ENCODE peak calls at places on chromosomes 4 and X, in nine cellular contexts. U is kidney epithelial cell; B is upper lobe of left lung; W is naive thymus-derived CD4-positive, alpha-beta T cell; I is small intestine; S is CD4-positive, alpha-beta memory T cell; G is cardiac muscle cell; H is BJ; P is H1. V is an unnamed sample. For H3K36me3, the result is how much of the 10 kb centered on the place peaks cover.

GRCh38 chr4:164526916-164527315 is 227.0 kb upstream of the SMIM31 start:
- DNase-seq in S (no peak), H (no peak), B (no peak), W (no peak), G (no peak), P (no peak), U (no peak), I (no peak), V (no peak)

GRCh38 chr4:147312376-147313046 is 168.4 kb upstream of the EDNRA start:
- DNase-seq in G (peak), H (no peak), P (no peak), S (no peak), W (no peak), I (no peak), B (no peak), U (no peak), V (no peak)

GRCh38 chr4:113094802-113095201 is 45.3 kb downstream of the ANK2 start:
- DNase-seq in H (no peak), B (no peak), G (peak), P (no peak), U (no peak), I (no peak), S (no peak), W (no peak), V (no peak)

GRCh38 chrX:22134681-22135080 is 102.6 kb downstream of the PHEX start:
- DNase-seq in H (no peak), B (no peak), I (no peak), G (peak), P (no peak), S (no peak), W (no peak), U (peak), V (no peak)

GRCh38 chrX:108419401-108419800 is 18.8 kb downstream of the COL4A6 start:
- DNase-seq in G (no peak), P (no peak), W (no peak), I (no peak), H (no peak), U (no peak), S (no peak), B (no peak), V (no peak)

GRCh38 chrX:129600981-129601424 is 53.8 kb downstream of the APLN start:
- DNase-seq in P (no peak), S (peak), I (peak), U (no peak), B (peak), G (peak), H (no peak), W (no peak), V (no peak)

GRCh38 chrX:40076750-40077149 is 21.0 kb downstream of the BCOR start:
- DNase-seq in H (no peak), W (no peak), S (no peak), G (peak), B (no peak), I (no peak), P (no peak), U (no peak), V (no peak)

GRCh38 chr4:26298198-26298950 is 22.4 kb upstream of the RBPJ start:
- DNase-seq in H (peak), G (peak), P (no peak), I (no peak), S (no peak), U (no peak), B (no peak), W (no peak), V (no peak)

GRCh38 chr4:1900624-1901023 is 29.4 kb downstream of the NSD2 start:
- DNase-seq in G (no peak), H (no peak), U (no peak), S (no peak), I (no peak), P (no peak), W (no peak), B (no peak), V (no peak)

GRCh38 chrX:140709421-140709846 is at the start of gene LINC00632:
- DNase-seq in U (no peak), B (no peak), I (no peak), P (no peak), W (no peak), S (no peak), G (no peak), H (no peak), V (no peak)

GRCh38 chr4:183438458-183439113 is 5.8 kb upstream of the CDKN2AIP start:
- DNase-seq in I (peak), G (peak), H (peak), S (no peak), U (peak), W (no peak), B (no peak), P (no peak), V (no peak)

GRCh38 chr4:104494822-104495559 is at the start of gene CXXC4:
- DNase-seq in W (no peak), I (peak), P (peak), G (peak), B (peak), U (no peak), H (no peak), S (peak), V (no peak)

GRCh38 chr4:153205757-153206156 is 1.5 kb downstream of the TRIM2 start:
- DNase-seq in U (no peak), B (no peak), W (peak), I (peak), S (no peak), P (no peak), H (no peak), G (peak), V (no peak)

GRCh38 chr4:169765845-169766244 is 8.1 kb upstream of the HPF1 start:
- DNase-seq in U (no peak), H (no peak), G (no peak), I (no peak), P (no peak), B (no peak), W (no peak), S (no peak), V (no peak)

GRCh38 chr4:7392438-7393374 is 42.0 kb downstream of the PSAPL1 start:
- DNase-seq in B (peak), S (no peak), W (peak), I (no peak), U (no peak), P (no peak), H (no peak), G (peak), V (no peak)

GRCh38 chr4:99811850-99812249 is 4.8 kb upstream of the DAPP1 start:
- DNase-seq in P (no peak), U (no peak), G (peak), H (no peak), B (no peak), S (peak), I (peak), W (no peak), V (peak)

GRCh38 chr4:139969635-139970266 is 184.2 kb downstream of the MAML3 start:
- DNase-seq in B (no peak), S (no peak), P (no peak), W (no peak), H (no peak), U (no peak), I (no peak), G (no peak), V (no peak)

GRCh38 chr4:51870441-51871188 is 27.7 kb downstream of the DCUN1D4 start:
- DNase-seq in H (no peak), I (no peak), B (no peak), U (no peak), P (no peak), G (no peak), S (no peak), W (no peak), V (no peak)

GRCh38 chr4:21083413-21083812 is 383.2 kb downstream of the PACRGL start:
- DNase-seq in U (no peak), I (no peak), H (no peak), P (no peak), B (no peak), W (no peak), S (no peak), G (no peak), V (no peak)

GRCh38 chr4:6333301-6334202 is 63.9 kb downstream of the WFS1 start:
- DNase-seq in P (no peak), I (no peak), W (no peak), G (no peak), S (no peak), B (no peak), H (no peak), U (no peak), V (no peak)

GRCh38 chrX:107871136-107871535 is 45.5 kb downstream of the MID2 start:
- DNase-seq in P (no peak), G (no peak), S (no peak), W (no peak), H (no peak), U (no peak), B (no peak), I (no peak), V (no peak)

GRCh38 chrX:43618376-43619205 is 37.5 kb upstream of the MAOA start:
- DNase-seq in H (no peak), B (no peak), P (peak), W (no peak), G (no peak), S (no peak), U (no peak), I (peak), V (peak)

GRCh38 chr4:159937595-159937994 is 834.7 kb downstream of the RAPGEF2 start:
- DNase-seq in W (no peak), S (no peak), G (no peak), B (no peak), H (no peak), P (no peak), I (no peak), U (no peak), V (no peak)
- H3K36me3 ChIP-seq in W (under half), S (under half), G (under half), B (under half), H (under half), P (under half), I (under half), U (under half), V (under half)

GRCh38 chrX:154463611-154464220 is 5.6 kb downstream of the PLXNA3 start:
- DNase-seq in P (no peak), G (no peak), H (no peak), W (no peak), B (peak), I (no peak), S (no peak), U (no peak), V (no peak)

GRCh38 chrX:154464806-154465365 is 6.8 kb downstream of the PLXNA3 start:
- DNase-seq in B (no peak), W (no peak), S (no peak), G (no peak), H (no peak), P (no peak), U (no peak), I (no peak), V (no peak)

GRCh38 chrX:154466907-154467306 is 8.8 kb downstream of the PLXNA3 start:
- DNase-seq in G (no peak), U (no peak), I (no peak), P (no peak), W (no peak), H (no peak), B (peak), S (no peak), V (no peak)

GRCh38 chrX:154466036-154466435 is 8.0 kb downstream of the PLXNA3 start:
- DNase-seq in G (no peak), U (no peak), H (no peak), P (no peak), I (no peak), S (no peak), B (peak), W (no peak), V (no peak)

GRCh38 chrX:154465601-154466000 is 7.5 kb downstream of the PLXNA3 start:
- DNase-seq in W (no peak), U (no peak), P (no peak), G (no peak), S (no peak), B (no peak), H (no peak), I (no peak), V (no peak)
- H3K36me3 ChIP-seq in W (half or more), U (under half), P (under half), G (under half), S (under half), B (under half), H (under half), I (under half), V (under half)

DNA sequence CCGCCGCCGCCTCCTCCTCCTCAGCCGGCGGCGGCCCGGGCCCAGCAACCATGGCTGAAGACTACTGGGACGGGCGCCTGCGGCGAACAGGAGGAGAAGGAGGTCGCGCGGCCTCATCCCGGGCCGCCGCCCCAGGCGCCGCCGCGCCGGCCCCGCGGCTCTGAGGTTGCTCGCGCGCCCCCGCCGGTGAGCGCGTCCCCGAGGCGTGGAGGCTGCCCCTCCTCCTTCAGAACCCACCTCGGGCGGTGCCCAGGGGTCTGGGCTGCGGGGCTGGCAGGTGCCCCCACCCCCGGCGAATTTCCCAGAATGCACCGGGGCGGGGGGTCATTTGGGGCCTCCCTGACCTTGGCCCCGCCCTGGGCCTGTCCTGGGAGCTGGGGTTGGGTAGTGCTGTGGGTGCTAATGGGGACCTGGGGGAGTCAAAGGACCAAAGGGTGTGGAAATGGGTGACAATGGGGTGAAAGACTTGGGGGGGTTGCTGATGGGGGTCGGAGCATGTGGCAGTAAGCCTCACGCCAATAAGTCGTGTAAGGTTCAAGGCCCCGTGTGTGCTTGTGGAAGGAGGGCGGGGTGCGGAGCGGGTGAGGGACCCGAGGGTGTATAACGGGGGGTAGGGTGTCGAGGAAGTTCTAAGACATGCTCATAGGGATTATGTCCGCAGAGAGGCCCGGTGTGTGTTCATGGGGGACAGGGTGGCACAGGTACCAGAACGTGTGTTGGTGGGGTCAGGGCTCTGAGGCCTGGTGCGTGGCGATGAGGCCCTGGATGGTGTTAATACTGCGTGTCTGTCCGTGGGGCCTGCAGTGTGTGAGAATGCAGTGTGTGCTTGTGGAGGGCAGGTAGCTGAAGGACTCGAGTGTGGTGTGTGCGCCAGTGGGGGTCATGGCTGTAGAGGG is 687 bp downstream of the CDK16 start:
- DNase-seq in P (no peak), S (no peak), B (peak), I (peak), H (no peak), W (peak), U (no peak), G (peak), V (no peak)
- H3K36me3 ChIP-seq in P (under half), S (under half), B (under half), I (under half), H (under half), W (under half), U (under half), G (under half), V (under half)

DNA sequence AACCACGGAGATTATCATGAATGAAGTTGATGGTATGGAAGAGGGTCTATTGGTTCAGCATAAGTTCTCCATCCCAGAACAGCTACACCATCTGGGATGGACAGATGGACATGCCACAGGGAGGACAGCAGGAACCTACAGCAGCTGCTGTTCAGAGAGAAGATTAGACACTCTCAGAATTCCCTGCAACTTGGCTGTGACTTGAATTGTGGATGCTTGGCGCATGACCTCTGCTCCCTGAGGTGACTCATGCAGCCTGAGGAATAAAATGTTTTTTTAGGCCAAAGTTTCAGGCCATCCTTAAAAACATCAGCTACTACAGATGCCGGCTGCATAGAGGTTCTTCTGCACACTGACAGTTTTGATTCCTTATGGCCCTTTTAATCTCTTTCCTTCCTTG is 97.3 kb downstream of the RS1 start:
- DNase-seq in B (no peak), H (peak), U (peak), W (no peak), I (peak), S (no peak), G (peak), P (no peak), V (no peak)
- H3K36me3 ChIP-seq in B (under half), H (under half), U (under half), W (under half), I (under half), S (under half), G (under half), P (under half), V (under half)

GRCh38 chr4:55089922-55090321 is 35.5 kb downstream of the KDR start:
- DNase-seq in I (no peak), U (no peak), W (no peak), B (no peak), H (no peak), G (no peak), S (no peak), P (no peak), V (no peak)

GRCh38 chr4:55096045-55096444 is 29.4 kb downstream of the KDR start:
- DNase-seq in B (no peak), I (no peak), U (no peak), W (no peak), G (no peak), S (no peak), P (no peak), H (no peak), V (no peak)

GRCh38 chr4:55087016-55087929 is 38.1 kb downstream of the KDR start:
- DNase-seq in B (no peak), W (no peak), U (no peak), P (no peak), H (no peak), I (no peak), G (no peak), S (no peak), V (no peak)

GRCh38 chr4:55087930-55088293 is 37.5 kb downstream of the KDR start:
- DNase-seq in W (no peak), I (no peak), G (no peak), P (no peak), U (no peak), S (no peak), B (no peak), H (no peak), V (no peak)

DNA sequence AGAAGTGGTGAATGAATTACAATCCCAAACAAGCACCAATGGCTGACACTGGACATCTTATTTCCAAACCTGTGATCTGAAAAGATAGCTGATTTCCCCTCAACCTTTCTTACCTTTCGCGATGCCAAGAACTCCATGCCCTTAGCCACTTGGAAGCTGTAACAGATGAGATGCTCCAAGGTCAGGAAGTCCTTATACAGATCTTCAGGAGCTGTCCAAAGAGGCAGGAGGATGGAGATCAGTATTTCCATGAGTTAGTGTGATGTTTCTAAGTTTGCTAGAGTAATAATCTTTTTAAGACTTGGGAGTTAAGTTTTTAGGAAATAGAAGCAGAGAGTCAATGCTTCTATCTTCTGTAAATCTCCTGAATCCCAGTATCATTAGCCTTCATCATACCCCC is 32.9 kb downstream of the KDR start:
- DNase-seq in W (no peak), I (no peak), P (no peak), U (no peak), S (no peak), G (no peak), H (no peak), B (no peak), V (no peak)
- H3K36me3 ChIP-seq in W (under half), I (under half), P (under half), U (under half), S (under half), G (half or more), H (under half), B (under half), V (under half)

DNA sequence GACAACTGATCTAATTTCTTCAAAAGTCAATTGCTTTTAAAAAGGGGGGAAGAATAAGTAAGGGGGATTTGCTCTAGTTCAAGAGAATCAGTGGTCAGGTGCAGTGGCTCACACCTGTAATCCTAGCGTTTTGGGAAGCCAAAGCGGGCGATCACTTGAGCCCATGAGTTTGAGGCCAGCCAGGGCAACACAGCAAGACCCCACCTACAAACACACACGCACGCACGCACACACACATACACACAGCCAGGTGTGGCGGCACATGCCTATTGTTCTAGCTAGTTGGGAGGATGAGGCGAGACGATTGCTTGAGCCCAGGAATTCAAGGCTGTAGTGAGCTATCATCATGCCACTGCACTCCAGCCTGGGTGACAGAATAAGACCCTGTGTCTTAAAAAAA is 9.6 kb downstream of the GRSF1 start:
- DNase-seq in B (no peak), G (no peak), P (no peak), U (no peak), I (no peak), S (no peak), H (no peak), W (no peak), V (no peak)
- H3K36me3 ChIP-seq in B (under half), G (half or more), P (under half), U (under half), I (under half), S (half or more), H (under half), W (half or more), V (under half)

GRCh38 chrX:71910526-71911022 is at the start of gene NHSL2:
- DNase-seq in I (no peak), G (peak), B (no peak), P (no peak), H (no peak), U (no peak), S (no peak), W (peak), V (no peak)
- H3K36me3 ChIP-seq in I (under half), G (under half), B (under half), P (under half), H (under half), U (under half), S (under half), W (under half), V (under half)

V was measured in iPS DF 6.9.